ENCODE peak calls at places on chromosome 19, in five cellular contexts. A, P, N, Y and D are unnamed samples.

GRCh38 chr19:51479531-51480331 is 1.4 kb downstream of the CEACAM18 start:
- DNase-seq in A (no peak), P (no peak), N (no peak), Y (no peak), D (no peak)

GRCh38 chr19:2586196-2586595 is 110.3 kb downstream of the GADD45B start:
- DNase-seq in A (no peak), P (no peak), N (no peak), Y (no peak), D (no peak)

GRCh38 chr19:4140237-4140711 is 13.2 kb upstream of the CREB3L3 start:
- DNase-seq in A (peak), P (no peak), N (no peak), Y (peak), D (no peak)

GRCh38 chr19:58562126-58563033 is 4.0 kb upstream of the UBE2M start:
- DNase-seq in A (peak), P (no peak), N (no peak), Y (no peak), D (no peak)

GRCh38 chr19:19549804-19550453 is 11.9 kb downstream of the CILP2 start:
- DNase-seq in A (no peak), P (no peak), N (no peak), Y (no peak), D (no peak)

GRCh38 chr19:32233091-32233490 is 112.3 kb upstream of the ZNF507 start:
- DNase-seq in A (no peak), P (no peak), N (no peak), Y (no peak), D (no peak)

GRCh38 chr19:19662866-19663291 is 597 bp downstream of the ATP13A1 start:
- DNase-seq in A (no peak), P (no peak), N (no peak), Y (no peak), D (no peak)

GRCh38 chr19:49437231-49437630 is 4.1 kb downstream of the SLC17A7 start:
- DNase-seq in A (peak), P (no peak), N (no peak), Y (no peak), D (no peak)

GRCh38 chr19:57648336-57649003 is 15.5 kb downstream of the ZNF211 start:
- DNase-seq in A (peak), P (no peak), N (no peak), Y (no peak), D (no peak)

GRCh38 chr19:17530586-17530985 is 19.1 kb downstream of the PGLS start:
- DNase-seq in A (no peak), P (no peak), N (no peak), Y (no peak), D (no peak)

GRCh38 chr19:17348700-17349099 is 11.3 kb downstream of the GTPBP3 start:
- DNase-seq in A (peak), P (no peak), N (no peak), Y (peak), D (no peak)

GRCh38 chr19:18496167-18496979 is 25.5 kb downstream of the ELL start:
- DNase-seq in A (no peak), P (no peak), N (no peak), Y (peak), D (peak)

GRCh38 chr19:36169084-36169760 is 17.0 kb upstream of the COX7A1 start:
- DNase-seq in A (no peak), P (no peak), N (no peak), Y (no peak), D (no peak)

GRCh38 chr19:12527034-12527836 is 24.0 kb downstream of the ZNF564 start:
- DNase-seq in A (no peak), P (no peak), N (no peak), Y (peak), D (no peak)

GRCh38 chr19:19900574-19901444 is at the start of gene ZNF93:
- DNase-seq in A (peak), P (peak), N (peak), Y (no peak), D (no peak)

GRCh38 chr19:28196961-28197360 is 1016.0 kb downstream of the UQCRFS1 start:
- DNase-seq in A (no peak), P (no peak), N (no peak), Y (no peak), D (no peak)

GRCh38 chr19:4018140-4018613 is 10.6 kb downstream of the PIAS4 start:
- DNase-seq in A (no peak), P (no peak), N (no peak), Y (no peak), D (no peak)

GRCh38 chr19:9836021-9836420 is 903 bp downstream of the PIN1 start:
- DNase-seq in A (peak), P (no peak), N (no peak), Y (no peak), D (peak)

GRCh38 chr19:1862424-1863307 is 713 bp downstream of the KLF16 start:
- DNase-seq in A (peak), P (no peak), N (no peak), Y (peak), D (peak)

GRCh38 chr19:6528544-6529121 is 2.2 kb upstream of the TNFSF9 start:
- DNase-seq in A (no peak), P (no peak), N (no peak), Y (peak), D (no peak)

GRCh38 chr19:16836115-16836905 is 7.1 kb downstream of the SIN3B start:
- DNase-seq in A (no peak), P (peak), N (no peak), Y (no peak), D (peak)

GRCh38 chr19:55460670-55461258 is 678 bp downstream of the ISOC2 start:
- DNase-seq in A (peak), P (no peak), N (no peak), Y (peak), D (peak)
- TF ChIP-seq REST in A (no peak), P (no peak), N (no peak), Y (no peak), D (no peak)

DNA sequence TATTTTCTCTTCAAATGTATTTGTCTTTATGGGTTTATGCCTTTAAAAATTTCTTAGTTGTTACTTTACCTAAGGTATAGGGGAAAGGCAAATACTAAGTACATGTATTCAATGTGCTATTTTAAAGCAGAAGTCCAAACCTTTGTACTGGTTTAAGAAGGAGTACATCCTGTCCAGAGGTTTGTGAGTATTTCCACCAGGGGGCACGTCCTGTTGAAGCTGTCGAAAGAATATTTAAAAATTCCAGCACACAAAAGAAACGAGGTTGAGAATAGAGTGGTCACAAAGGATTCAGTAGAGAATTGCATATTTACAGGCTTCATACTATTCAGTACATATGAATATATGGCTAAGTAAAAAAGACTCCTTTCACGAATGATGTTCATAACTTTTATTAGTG is 59.8 kb downstream of the URI1 start:
- DNase-seq in A (no peak), P (no peak), N (no peak), Y (peak), D (no peak)
- TF ChIP-seq CTCF in A (no peak), P (no peak), N (peak), Y (no peak), D (no peak)

GRCh38 chr19:35040826-35041547 is 534 bp upstream of the HPN start:
- DNase-seq in A (no peak), P (no peak), N (no peak), Y (no peak), D (no peak)
- TF ChIP-seq REST in A (no peak), P (no peak), N (no peak), Y (no peak), D (no peak)

GRCh38 chr19:30228726-30229523 is 143.3 kb upstream of the ZNF536 start:
- DNase-seq in A (peak), P (no peak), N (no peak), Y (peak), D (no peak)

GRCh38 chr19:30227071-30227621 is 145.0 kb upstream of the ZNF536 start:
- DNase-seq in A (no peak), P (no peak), N (no peak), Y (no peak), D (no peak)

GRCh38 chr19:30227661-30228112 is 144.5 kb upstream of the ZNF536 start:
- DNase-seq in A (peak), P (no peak), N (no peak), Y (peak), D (no peak)

GRCh38 chr19:30229524-30230174 is 142.5 kb upstream of the ZNF536 start:
- DNase-seq in A (peak), P (no peak), N (no peak), Y (no peak), D (no peak)

DNA sequence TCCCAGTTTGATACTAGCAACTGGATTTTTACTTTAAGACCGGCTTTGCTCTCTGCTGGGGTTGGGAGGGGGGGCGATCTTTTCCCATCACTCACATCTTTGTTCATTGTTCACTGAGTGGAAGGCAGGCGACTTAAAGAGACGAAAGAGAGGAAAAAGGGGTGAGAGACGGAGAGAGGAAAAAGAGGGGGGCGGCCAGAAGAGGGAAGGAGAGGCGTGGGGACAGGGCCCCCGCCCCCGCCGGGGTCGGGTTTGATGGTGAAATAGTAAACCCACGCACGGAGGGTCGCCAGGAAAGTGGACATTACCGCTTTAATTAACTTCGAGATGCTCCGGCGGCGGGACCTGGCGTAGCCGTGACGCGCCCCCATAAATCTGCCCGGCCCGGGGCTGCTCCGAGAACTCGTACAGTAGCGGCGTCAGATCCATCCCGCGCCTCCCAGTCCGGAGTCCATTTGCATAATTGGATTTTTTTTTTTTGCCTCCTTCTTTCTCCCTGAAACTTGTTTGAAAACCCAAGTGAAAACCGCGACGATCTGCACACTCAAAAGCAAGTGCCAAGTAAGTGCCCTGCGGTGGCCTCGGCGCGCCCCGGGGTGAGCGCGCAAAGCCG is 144.0 kb upstream of the ZNF536 start:
- DNase-seq in A (peak), P (no peak), N (no peak), Y (no peak), D (no peak)
- TF ChIP-seq CTCF in A (no peak), P (no peak), N (no peak), Y (no peak), D (no peak)

DNA sequence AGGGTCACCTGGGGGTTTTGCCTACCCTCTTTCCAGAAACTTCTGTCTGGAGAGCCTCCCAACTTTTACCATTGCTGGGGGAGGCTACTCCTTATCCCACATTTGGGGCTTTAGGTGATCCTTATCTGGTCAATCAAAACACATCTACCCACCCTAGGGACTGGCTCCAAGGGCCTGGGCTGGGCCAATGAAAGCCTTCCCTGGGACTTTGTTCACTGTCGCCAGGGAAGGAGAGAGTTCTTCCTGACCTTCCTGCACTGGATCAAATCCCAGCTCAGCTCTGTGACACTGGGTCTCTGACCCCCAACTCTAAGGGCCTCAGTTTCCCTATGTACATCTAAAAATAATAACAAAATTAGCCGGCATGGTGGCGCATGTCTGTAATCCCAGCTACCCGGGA is 11.1 kb downstream of the DOCK6 start:
- DNase-seq in A (no peak), P (no peak), N (no peak), Y (no peak), D (no peak)
- TF ChIP-seq REST in A (no peak), P (no peak), N (no peak), Y (no peak), D (no peak)

GRCh38 chr19:40221858-40222619 is 3.9 kb upstream of the TTC9B start:
- DNase-seq in A (peak), P (peak), N (peak), Y (peak), D (peak)
- TF ChIP-seq CTCF in A (peak), P (peak), N (no peak), Y (peak), D (peak)

DNA sequence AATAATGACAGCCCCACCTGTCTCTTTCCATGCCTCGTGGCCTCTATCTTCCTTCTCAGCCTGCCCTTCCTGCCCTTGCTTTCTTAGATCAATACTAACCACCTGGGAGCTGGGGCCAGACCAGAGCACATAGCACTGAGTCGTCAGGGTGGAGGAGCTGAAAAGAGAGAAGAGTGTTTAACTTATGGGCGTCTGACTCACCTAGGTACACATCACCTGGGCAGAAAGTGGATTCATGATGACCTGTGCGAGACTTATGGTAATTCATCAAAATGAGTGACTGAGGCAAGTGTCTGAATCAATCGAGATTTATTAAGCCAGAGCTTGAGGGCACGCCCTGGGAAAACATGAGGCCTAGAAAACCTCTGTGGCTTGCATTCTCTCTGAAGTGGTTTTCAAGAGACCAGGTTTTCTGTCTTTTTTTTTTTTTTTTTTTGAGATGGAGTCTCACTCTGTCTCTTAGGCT is 19.2 kb downstream of the CEACAM6 start:
- DNase-seq in A (no peak), P (no peak), N (no peak), Y (peak), D (no peak)
- TF ChIP-seq REST in A (no peak), P (no peak), N (no peak), Y (no peak), D (no peak)

DNA sequence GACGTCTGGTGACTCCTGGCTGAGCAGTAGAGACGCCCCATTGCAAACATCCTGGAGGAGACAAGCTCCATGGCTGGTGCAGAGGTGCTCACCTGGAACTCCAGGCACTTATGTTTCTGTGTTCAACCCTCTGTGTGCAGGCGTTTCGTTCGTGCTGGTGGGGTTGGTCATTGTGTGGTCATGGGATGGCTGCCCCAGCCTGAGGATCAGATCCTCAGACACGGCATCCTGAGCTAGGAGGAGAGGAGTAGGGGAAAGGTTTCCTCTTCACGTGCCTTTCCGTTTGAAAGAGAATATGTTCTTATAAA is 87.8 kb downstream of the SIPA1L3 start:
- DNase-seq in A (no peak), P (no peak), N (no peak), Y (no peak), D (no peak)
- TF ChIP-seq CTCF in A (no peak), P (no peak), N (no peak), Y (no peak), D (no peak)